ENCODE peak calls at places on chromosomes 5 and 9, in five cellular contexts. Y is astrocyte, H is EL, A is small intestine, W is iPS DF 6.9. B is an unnamed sample.

GRCh38 chr5:171323806-171324632 is 15.0 kb downstream of the TLX3 start:
- DNase-seq in W (no peak), H (no peak), Y (no peak), A (no peak), B (no peak)

GRCh38 chr5:81665795-81666194 is 85.1 kb downstream of the SSBP2 start:
- DNase-seq in W (no peak), Y (no peak), A (no peak), H (no peak), B (no peak)

GRCh38 chr5:28648108-28648507 is 1609.7 kb upstream of the CDH9 start:
- DNase-seq in H (no peak), A (no peak), Y (peak; percentile 26), W (peak; percentile 13), B (no peak)

GRCh38 chr9:98989036-98990000 is 45.6 kb downstream of the COL15A1 start:
- DNase-seq in A (no peak), H (peak; percentile 99), W (no peak), Y (peak; percentile 100), B (no peak)

GRCh38 chr5:135457424-135458071 is 5.4 kb upstream of the TIFAB start:
- DNase-seq in W (peak; percentile 74), A (peak; percentile 64), Y (peak; percentile 20), H (peak; percentile 55), B (peak; percentile 25)

GRCh38 chr5:135045488-135045887 is 11.5 kb upstream of the PITX1 start:
- DNase-seq in Y (no peak), W (no peak), A (no peak), H (no peak), B (no peak)

GRCh38 chr5:132437604-132438275 is 52.8 kb downstream of the IRF1 start:
- DNase-seq in Y (peak; percentile 80), H (peak; percentile 94), W (no peak), A (peak; percentile 63), B (no peak)

GRCh38 chr5:31047007-31047406 is 146.5 kb upstream of the CDH6 start:
- DNase-seq in Y (no peak), W (no peak), A (no peak), H (no peak), B (no peak)

GRCh38 chr5:14292766-14293165 is 149.6 kb downstream of the TRIO start:
- DNase-seq in A (no peak), W (no peak), Y (no peak), H (no peak), B (no peak)

GRCh38 chr5:177066227-177066626 is 20.5 kb upstream of the FGFR4 start:
- DNase-seq in A (no peak), W (no peak), H (peak; percentile 38), Y (no peak), B (no peak)

GRCh38 chr5:169706758-169707450 is 69.8 kb downstream of the DOCK2 start:
- DNase-seq in W (no peak), Y (peak; percentile 65), A (no peak), H (peak; percentile 90), B (no peak)

GRCh38 chr9:127263664-127264063 is 910 bp upstream of the GARNL3 start:
- DNase-seq in W (no peak), Y (no peak), H (no peak), A (no peak), B (no peak)

GRCh38 chr5:149749481-149750365 is 19.6 kb downstream of the PPARGC1B start:
- DNase-seq in W (no peak), A (peak; percentile 58), H (peak; percentile 30), Y (peak; percentile 23), B (no peak)

GRCh38 chr5:168479166-168479565 is 7.1 kb upstream of the RARS1 start:
- DNase-seq in W (no peak), A (no peak), Y (no peak), H (peak; percentile 34), B (no peak)

GRCh38 chr5:146003852-146004251 is 67.5 kb downstream of the SH3RF2 start:
- DNase-seq in W (no peak), A (no peak), H (peak; percentile 26), Y (no peak), B (no peak)

GRCh38 chr9:112044183-112044582 is 130.9 kb downstream of the SUSD1 start:
- DNase-seq in H (no peak), A (no peak), W (no peak), Y (no peak), B (no peak)

B was measured in H1.